ENCODE peak calls at places on chromosomes 13 and 19, in six cellular contexts. B is WTC11, L is lower lobe of right lung, F is nephron progenitor cell, A is AG09319, S is cardiac fibroblast. Y is an unnamed sample.

GRCh38 chr13:59088716-59089115 is 1075.0 kb downstream of the DIAPH3 start:
- DNase-seq in S (peak), L (no peak), A (no peak), B (no peak), F (no peak), Y (peak)

GRCh38 chr19:13208131-13208963 is 58.1 kb downstream of the IER2 start:
- DNase-seq in A (peak), S (peak), F (peak), B (no peak), L (peak), Y (peak)

GRCh38 chr13:44719857-44720671 is 143.9 kb upstream of the TSC22D1 start:
- DNase-seq in L (no peak), B (no peak), A (peak), S (peak), F (no peak), Y (peak)

GRCh38 chr19:38025908-38026307 is 118.9 kb downstream of the SIPA1L3 start:
- DNase-seq in F (no peak), B (no peak), A (no peak), L (no peak), S (no peak), Y (no peak)

GRCh38 chr19:30841934-30842333 is 469.8 kb downstream of the ZNF536 start:
- DNase-seq in L (no peak), F (no peak), B (no peak), S (no peak), A (no peak), Y (no peak)

GRCh38 chr13:91031508-91031907 is 316.0 kb upstream of the MIR17HG start:
- DNase-seq in S (no peak), L (no peak), B (no peak), F (no peak), A (no peak), Y (no peak)

GRCh38 chr19:29724102-29724641 is 9.1 kb upstream of the C19orf12 start:
- DNase-seq in S (peak), B (peak), F (peak), L (no peak), A (no peak), Y (no peak)

GRCh38 chr13:20340759-20341161 is 108.6 kb upstream of the GJB6 start:
- DNase-seq in F (no peak), L (no peak), S (peak), B (no peak), A (no peak), Y (peak)

GRCh38 chr19:47511681-47512080 is 3.2 kb downstream of the NAPA start:
- DNase-seq in A (no peak), L (no peak), F (no peak), B (no peak), S (peak), Y (peak)

GRCh38 chr19:10744222-10744847 is 26.5 kb downstream of the DNM2 start:
- DNase-seq in L (no peak), S (no peak), A (no peak), F (no peak), B (no peak), Y (no peak)

GRCh38 chr19:6753178-6754031 is 13.8 kb downstream of the SH2D3A start:
- DNase-seq in B (peak), F (peak), S (peak), L (peak), A (no peak), Y (peak)

GRCh38 chr19:38264486-38265212 is at the start of gene SPINT2:
- DNase-seq in L (peak), B (peak), A (no peak), S (no peak), F (peak), Y (no peak)

GRCh38 chr19:10769533-10770491 is 51.9 kb downstream of the DNM2 start:
- DNase-seq in F (peak), L (no peak), B (no peak), S (peak), A (no peak), Y (peak)

GRCh38 chr13:46721054-46721453 is 75.9 kb downstream of the ESD start:
- DNase-seq in B (peak), F (peak), A (peak), L (no peak), S (peak), Y (peak)

GRCh38 chr13:94020833-94021232 is 458.6 kb downstream of the DCT start:
- DNase-seq in S (peak), B (no peak), A (no peak), F (no peak), L (no peak), Y (peak)

GRCh38 chr13:30149248-30149647 is 158.1 kb downstream of the KATNAL1 start:
- DNase-seq in L (no peak), S (no peak), B (no peak), A (no peak), F (no peak), Y (no peak)

GRCh38 chr19:799076-799881 is 2.0 kb downstream of the PTBP1 start:
- DNase-seq in F (peak), S (peak), A (no peak), L (no peak), B (no peak), Y (peak)

GRCh38 chr19:31257025-31257424 is 92.2 kb downstream of the TSHZ3 start:
- DNase-seq in B (no peak), L (no peak), F (no peak), A (no peak), S (no peak), Y (no peak)

GRCh38 chr13:100673831-100674362 is 698 bp downstream of the TMTC4 start:
- DNase-seq in L (peak), S (peak), B (no peak), F (no peak), A (no peak), Y (peak)

GRCh38 chr13:114339779-114340534 is 25.7 kb downstream of the CHAMP1 start:
- DNase-seq in A (peak), F (no peak), S (peak), L (no peak), B (no peak), Y (peak)

GRCh38 chr19:50415661-50416033 is 3.1 kb upstream of the SPIB start:
- DNase-seq in S (no peak), F (no peak), A (no peak), L (peak), B (no peak), Y (no peak)

GRCh38 chr19:58406818-58407657 is 1.4 kb upstream of the ZNF584 start:
- DNase-seq in S (no peak), A (no peak), F (no peak), L (no peak), B (no peak), Y (no peak)
- TF ChIP-seq CTCF in S (peak), A (peak), F (no peak), L (peak), B (no peak), Y (peak)

GRCh38 chr19:55913643-55914268 is 18.4 kb downstream of the NLRP13 start:
- DNase-seq in L (no peak), B (no peak), F (no peak), A (no peak), S (no peak), Y (no peak)
- TF ChIP-seq CTCF in L (no peak), B (no peak), F (no peak), A (no peak), S (peak), Y (no peak)

GRCh38 chr13:80166352-80166751 is 174.6 kb downstream of the SPRY2 start:
- DNase-seq in S (no peak), A (no peak), L (no peak), F (no peak), B (no peak), Y (peak)
- TF ChIP-seq CTCF in S (no peak), A (no peak), L (no peak), F (no peak), B (no peak), Y (no peak)

GRCh38 chr13:66491241-66491640 is 738.9 kb downstream of the PCDH9 start:
- DNase-seq in B (no peak), A (no peak), F (no peak), S (no peak), L (no peak), Y (no peak)

GRCh38 chr13:66489586-66489985 is 740.5 kb downstream of the PCDH9 start:
- DNase-seq in S (peak), B (no peak), A (no peak), F (no peak), L (no peak), Y (no peak)

GRCh38 chr13:66489172-66489571 is 741.0 kb downstream of the PCDH9 start:
- DNase-seq in A (no peak), S (no peak), F (no peak), L (no peak), B (no peak), Y (no peak)

GRCh38 chr13:66492479-66492878 is 737.7 kb downstream of the PCDH9 start:
- DNase-seq in B (no peak), S (no peak), F (no peak), A (no peak), L (no peak), Y (no peak)
- TF ChIP-seq CTCF in B (no peak), S (peak), F (no peak), A (no peak), L (no peak), Y (no peak)

Y was measured in fibroblast of the aortic adventitia.